ENCODE peak calls at places on chromosomes 13 and 19, in six cellular contexts. H is ascending aorta, A is pancreas, G is cardiac muscle cell, W is lung, X is mesendoderm. Q is an unnamed sample. For H3K4me1, the result is how much of the 10 kb centered on the place peaks cover.

GRCh38 chr19:10227215-10227971 is 3.7 kb downstream of the S1PR2 start:
- DNase-seq in H (peak), A (no peak), G (peak), W (peak), X (peak), Q (no peak)

GRCh38 chr13:30868806-30869470 is 37.1 kb upstream of the MEDAG start:
- DNase-seq in H (no peak), A (no peak), G (no peak), W (no peak), X (peak), Q (no peak)

GRCh38 chr13:97346561-97347254 is 87.3 kb upstream of the RAP2A start:
- DNase-seq in H (no peak), A (no peak), G (no peak), W (no peak), X (no peak), Q (no peak)

GRCh38 chr19:44890366-44891015 is 563 bp upstream of the TOMM40 start:
- DNase-seq in H (peak), A (peak), G (peak), W (peak), X (peak), Q (peak)

GRCh38 chr13:58858870-58859371 is 1227.4 kb downstream of the PCDH17 start:
- DNase-seq in H (no peak), A (no peak), G (no peak), W (no peak), X (no peak), Q (no peak)

GRCh38 chr19:49658566-49659442 is 6.9 kb downstream of the IRF3 start:
- DNase-seq in H (no peak), A (no peak), G (no peak), W (no peak), X (no peak), Q (no peak)

GRCh38 chr19:49213791-49214190 is 56.2 kb downstream of the TRPM4 start:
- DNase-seq in H (no peak), A (no peak), G (no peak), W (no peak), X (peak), Q (no peak)

GRCh38 chr13:58476176-58476575 is 844.6 kb downstream of the PCDH17 start:
- DNase-seq in H (no peak), A (no peak), G (no peak), W (no peak), X (peak), Q (no peak)

GRCh38 chr13:75139291-75139690 is 342.7 kb downstream of the TBC1D4 start:
- DNase-seq in H (no peak), A (no peak), G (peak), W (no peak), X (no peak), Q (no peak)

GRCh38 chr13:113669231-113669870 is 2.3 kb downstream of the GRK1 start:
- DNase-seq in H (no peak), A (peak), G (no peak), W (no peak), X (no peak), Q (no peak)

GRCh38 chr13:41833851-41834250 is 127.1 kb downstream of the VWA8 start:
- DNase-seq in H (no peak), A (no peak), G (no peak), W (no peak), X (no peak), Q (no peak)

GRCh38 chr13:51825165-51825592 is 19.8 kb downstream of the TMEM272 start:
- DNase-seq in H (no peak), A (no peak), G (peak), W (no peak), X (no peak), Q (peak)

GRCh38 chr13:50188696-50189095 is 173.5 kb downstream of the KCNRG start:
- DNase-seq in H (no peak), A (no peak), G (no peak), W (no peak), X (no peak), Q (no peak)

GRCh38 chr13:113997845-113998751 is 24.2 kb upstream of the C13orf46 start:
- DNase-seq in H (peak), A (peak), G (peak), W (no peak), X (no peak), Q (no peak)

GRCh38 chr19:17859533-17860330 is at the start of gene RPL18A:
- DNase-seq in H (peak), A (peak), G (peak), W (peak), X (peak), Q (peak)

GRCh38 chr19:35460608-35461007 is 12.6 kb downstream of the FFAR2 start:
- DNase-seq in H (no peak), A (no peak), G (peak), W (no peak), X (no peak), Q (no peak)
- H3K4me1 ChIP-seq in H (under half), A (under half), G (under half), W (under half), X (under half), Q (half or more)

GRCh38 chr13:82224806-82225205 is 1657.5 kb downstream of the SLITRK1 start:
- DNase-seq in H (no peak), A (no peak), G (no peak), W (no peak), X (no peak), Q (no peak)
- H3K4me1 ChIP-seq in H (under half), A (under half), G (under half), W (under half), X (under half), Q (under half)

GRCh38 chr13:40652588-40652940 is 13.9 kb downstream of the FOXO1 start:
- DNase-seq in H (no peak), A (no peak), G (no peak), W (no peak), X (no peak), Q (no peak)

GRCh38 chr13:40653558-40654318 is 12.7 kb downstream of the FOXO1 start:
- DNase-seq in H (no peak), A (no peak), G (peak), W (no peak), X (peak), Q (no peak)

GRCh38 chr13:40648040-40648439 is 18.4 kb downstream of the FOXO1 start:
- DNase-seq in H (no peak), A (no peak), G (no peak), W (no peak), X (no peak), Q (no peak)

GRCh38 chr13:40648841-40649240 is 17.6 kb downstream of the FOXO1 start:
- DNase-seq in H (no peak), A (no peak), G (no peak), W (no peak), X (peak), Q (no peak)

GRCh38 chr13:40651866-40652587 is 14.4 kb downstream of the FOXO1 start:
- DNase-seq in H (no peak), A (no peak), G (no peak), W (no peak), X (peak), Q (no peak)
- H3K4me1 ChIP-seq in H (under half), A (under half), G (under half), W (under half), X (under half), Q (half or more)

GRCh38 chr13:36552334-36552733 is 120.0 kb downstream of the CCNA1 start:
- DNase-seq in H (no peak), A (no peak), G (no peak), W (no peak), X (no peak), Q (no peak)

GRCh38 chr13:36551445-36551844 is 119.2 kb downstream of the CCNA1 start:
- DNase-seq in H (no peak), A (no peak), G (no peak), W (no peak), X (no peak), Q (no peak)

GRCh38 chr13:36549771-36550170 is 117.5 kb downstream of the CCNA1 start:
- DNase-seq in H (no peak), A (no peak), G (peak), W (no peak), X (no peak), Q (no peak)

GRCh38 chr13:36549126-36549702 is 116.9 kb downstream of the CCNA1 start:
- DNase-seq in H (no peak), A (no peak), G (no peak), W (no peak), X (no peak), Q (no peak)

GRCh38 chr13:36548129-36548528 is 115.8 kb downstream of the CCNA1 start:
- DNase-seq in H (no peak), A (no peak), G (no peak), W (no peak), X (no peak), Q (no peak)
- H3K4me1 ChIP-seq in H (under half), A (under half), G (under half), W (under half), X (under half), Q (under half)

DNA sequence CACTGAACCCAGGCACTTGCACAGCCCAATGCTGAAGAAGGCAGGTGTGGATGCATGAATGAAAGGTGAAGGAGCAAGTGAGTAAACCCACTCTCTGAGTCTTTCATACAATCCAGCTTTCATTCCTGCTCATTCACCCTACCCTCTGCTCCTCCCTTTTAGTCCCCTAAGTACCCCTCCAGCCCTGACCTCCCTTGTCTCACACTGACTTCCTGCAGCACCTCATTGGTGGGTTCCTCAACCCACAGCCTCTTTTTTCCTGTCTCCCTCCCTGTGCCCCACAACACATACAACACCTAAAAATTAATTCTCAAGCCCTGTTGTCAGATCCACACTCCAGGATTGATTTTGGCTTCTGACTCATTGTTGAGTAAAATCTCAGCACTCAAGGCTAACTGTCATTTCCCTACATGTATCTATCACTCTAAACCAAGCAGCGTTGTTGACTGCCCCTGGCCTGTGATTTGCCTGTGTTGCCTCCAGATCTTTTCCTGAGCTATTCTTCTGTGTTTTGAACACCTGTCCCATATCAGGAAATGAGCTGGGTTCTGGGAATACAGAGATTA is 177.4 kb upstream of the SERP2 start:
- DNase-seq in H (no peak), A (no peak), G (no peak), W (no peak), X (no peak), Q (no peak)
- H3K4me1 ChIP-seq in H (under half), A (under half), G (under half), W (under half), X (under half), Q (under half)

GRCh38 chr13:109737046-109737573 is 49.3 kb downstream of the IRS2 start:
- DNase-seq in H (no peak), A (no peak), G (no peak), W (no peak), X (no peak), Q (no peak)

GRCh38 chr13:109735567-109735966 is 50.8 kb downstream of the IRS2 start:
- DNase-seq in H (no peak), A (no peak), G (no peak), W (no peak), X (no peak), Q (no peak)

GRCh38 chr13:109740121-109740520 is 46.3 kb downstream of the IRS2 start:
- DNase-seq in H (no peak), A (no peak), G (no peak), W (no peak), X (no peak), Q (no peak)

GRCh38 chr13:109738298-109738746 is 48.1 kb downstream of the IRS2 start:
- DNase-seq in H (no peak), A (no peak), G (no peak), W (no peak), X (no peak), Q (no peak)

DNA sequence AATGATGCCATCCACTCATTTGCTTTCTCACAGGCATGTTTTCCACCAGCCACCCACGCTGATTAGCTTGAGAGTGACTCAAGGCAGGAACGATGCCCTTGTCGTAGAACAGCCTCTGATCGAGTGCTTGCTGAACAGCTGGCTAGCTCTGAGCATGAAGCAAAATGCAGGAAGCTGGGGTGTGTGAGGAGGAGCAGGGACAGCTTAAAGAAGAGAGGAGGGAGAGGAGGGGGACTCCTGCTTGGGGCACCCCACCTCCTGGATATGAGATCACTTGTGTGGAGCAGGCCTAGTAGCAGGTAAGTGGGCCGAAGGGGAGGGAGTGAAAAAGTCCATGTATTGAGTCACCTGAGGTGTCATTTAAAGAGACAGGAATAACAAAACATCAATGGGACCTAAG is 48.8 kb downstream of the IRS2 start:
- DNase-seq in H (no peak), A (no peak), G (peak), W (no peak), X (no peak), Q (no peak)
- H3K4me1 ChIP-seq in H (under half), A (under half), G (under half), W (under half), X (under half), Q (under half)

DNA sequence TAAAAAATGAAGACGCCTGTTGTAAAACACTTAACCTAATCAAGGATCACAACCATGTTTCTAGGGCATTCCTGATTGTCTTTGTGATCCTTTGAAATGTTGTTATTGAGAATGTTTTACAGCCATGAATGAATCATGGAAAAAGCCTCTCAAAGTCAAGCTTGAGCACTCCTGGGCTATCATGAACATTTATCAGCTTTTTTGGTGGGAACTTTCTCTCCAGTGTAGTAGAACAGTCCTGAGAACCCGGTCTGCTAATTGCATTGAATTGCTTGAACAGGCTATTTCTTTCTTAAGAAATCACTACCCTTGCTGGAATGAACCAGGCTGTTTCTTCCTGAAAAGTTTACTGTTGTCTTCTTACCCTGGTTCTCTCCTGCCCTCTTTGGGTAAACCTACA is 516.5 kb downstream of the FGF9 start:
- DNase-seq in H (no peak), A (no peak), G (no peak), W (no peak), X (no peak), Q (no peak)
- H3K4me1 ChIP-seq in H (under half), A (under half), G (under half), W (under half), X (under half), Q (under half)

DNA sequence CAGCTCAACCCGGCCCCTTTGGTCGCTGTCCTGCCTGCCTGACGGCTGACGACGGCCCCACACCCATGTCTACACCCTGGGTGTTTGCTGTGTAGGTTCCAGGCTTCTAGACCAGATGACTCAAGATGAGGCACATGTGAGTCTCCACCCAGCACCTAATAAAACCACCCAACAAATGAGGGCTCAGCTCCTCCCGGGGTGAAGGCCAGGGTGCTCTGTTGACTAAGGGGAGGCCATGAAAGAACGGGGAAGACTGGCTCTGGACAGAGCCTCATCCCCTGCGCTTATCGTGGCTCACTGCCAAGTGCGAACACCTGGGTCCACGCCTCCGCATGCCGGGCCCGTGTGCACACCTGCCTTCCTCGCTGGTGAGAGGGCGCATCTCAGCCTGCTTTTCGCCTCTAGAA is 39.6 kb downstream of the COL4A2 start:
- DNase-seq in H (peak), A (no peak), G (no peak), W (no peak), X (no peak), Q (no peak)
- H3K4me1 ChIP-seq in H (under half), A (under half), G (under half), W (under half), X (under half), Q (under half)

GRCh38 chr13:99859178-99860177 is 112.1 kb downstream of the ZIC5 start:
- DNase-seq in H (no peak), A (no peak), G (no peak), W (no peak), X (no peak), Q (peak)

GRCh38 chr13:99855516-99855915 is 116.1 kb downstream of the ZIC5 start:
- DNase-seq in H (no peak), A (no peak), G (no peak), W (no peak), X (no peak), Q (no peak)

GRCh38 chr13:99856021-99856420 is 115.5 kb downstream of the ZIC5 start:
- DNase-seq in H (no peak), A (no peak), G (no peak), W (no peak), X (no peak), Q (no peak)

GRCh38 chr13:99860736-99861135 is 110.8 kb downstream of the ZIC5 start:
- DNase-seq in H (no peak), A (no peak), G (no peak), W (no peak), X (no peak), Q (no peak)

DNA sequence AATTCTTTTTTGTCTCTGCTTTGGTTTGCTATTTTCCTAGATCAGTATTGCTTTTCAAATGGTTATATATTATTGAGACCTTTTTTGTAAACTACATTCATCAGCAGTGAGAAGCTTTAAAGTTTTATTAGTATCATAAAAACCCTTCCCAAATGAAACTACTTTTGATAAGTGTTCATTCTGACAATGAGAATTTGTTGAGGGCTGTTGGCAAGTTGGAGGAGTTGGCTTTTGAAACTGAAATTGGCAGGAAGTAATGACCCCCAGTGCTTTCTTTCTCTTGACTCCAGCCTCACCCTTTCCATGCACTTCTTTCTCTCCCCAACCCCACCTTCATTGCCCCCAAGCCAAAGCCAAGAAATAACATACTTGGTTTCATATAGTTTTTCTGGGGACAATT is 113.8 kb downstream of the ZIC5 start:
- DNase-seq in H (no peak), A (no peak), G (no peak), W (no peak), X (no peak), Q (no peak)
- H3K4me1 ChIP-seq in H (under half), A (under half), G (under half), W (under half), X (under half), Q (under half)